ENCODE peak calls at places on chromosomes 2 and 18, in seven cellular contexts. Q, H, N, L, W, F and O are unnamed samples.

GRCh38 chr2:236334122-236334876 is 70.1 kb upstream of the ASB18 start:
- DNase-seq in W (no peak), F (no peak), L (no peak), H (no peak), Q (no peak), N (no peak), O (no peak)

GRCh38 chr18:75915941-75916640 is 488.6 kb upstream of the SMIM21 start:
- DNase-seq in H (no peak), L (no peak), N (no peak), W (peak), Q (no peak), F (no peak), O (no peak)

GRCh38 chr2:121135168-121135853 is 149.7 kb downstream of the TFCP2L1 start:
- DNase-seq in N (no peak), W (no peak), L (no peak), F (no peak), H (no peak), Q (no peak), O (no peak)

GRCh38 chr2:85278361-85278760 is 49.4 kb downstream of the TGOLN2 start:
- DNase-seq in L (peak), W (no peak), F (no peak), N (no peak), H (no peak), Q (peak), O (no peak)

GRCh38 chr18:8654482-8655451 is 45.5 kb downstream of the RAB12 start:
- DNase-seq in H (no peak), F (peak), Q (peak), N (peak), L (peak), W (peak), O (peak)

GRCh38 chr2:63364866-63365265 is 223.4 kb downstream of the WDPCP start:
- DNase-seq in L (no peak), Q (no peak), H (no peak), N (no peak), W (no peak), F (no peak), O (no peak)

GRCh38 chr2:74513605-74514367 is 464 bp upstream of the TLX2 start:
- DNase-seq in H (peak), W (no peak), N (no peak), Q (peak), F (no peak), L (no peak), O (no peak)

GRCh38 chr2:20604957-20605381 is 45.9 kb downstream of the HS1BP3 start:
- DNase-seq in F (no peak), L (peak), N (no peak), Q (peak), W (no peak), H (no peak), O (no peak)

GRCh38 chr2:96792772-96793749 is 23.0 kb upstream of the CNNM3 start:
- DNase-seq in W (no peak), L (no peak), F (no peak), Q (no peak), N (no peak), H (no peak), O (no peak)

GRCh38 chr2:226247289-226248275 is 552.0 kb downstream of the IRS1 start:
- DNase-seq in N (no peak), L (peak), W (no peak), H (no peak), F (peak), Q (peak), O (no peak)

GRCh38 chr2:48131503-48132293 is 225.4 kb upstream of the FBXO11 start:
- DNase-seq in W (peak), L (peak), H (no peak), F (peak), N (no peak), Q (peak), O (peak)

GRCh38 chr2:142557391-142557790 is 320.1 kb upstream of the KYNU start:
- DNase-seq in Q (no peak), N (no peak), L (no peak), H (no peak), W (no peak), F (peak), O (no peak)

GRCh38 chr2:11765501-11765900 is 19.1 kb downstream of the LPIN1 start:
- DNase-seq in N (no peak), H (no peak), Q (no peak), F (no peak), L (no peak), W (no peak), O (no peak)

GRCh38 chr2:30664761-30665358 is 142.4 kb downstream of the CAPN13 start:
- DNase-seq in H (peak), N (peak), L (peak), Q (peak), F (peak), W (peak), O (peak)

GRCh38 chr18:24490545-24490944 is 30.1 kb downstream of the HRH4 start:
- DNase-seq in F (peak), H (no peak), Q (peak), W (no peak), L (peak), N (no peak), O (no peak)